ENCODE peak calls at places on chromosome 22, in eight cellular contexts. D, C, K, J, H, V, X and R are unnamed samples.

GRCh38 chr22:47209077-47209514 is 446.6 kb downstream of the TBC1D22A start:
- DNase-seq in D (no peak), C (no peak), K (no peak), J (peak), H (no peak), V (no peak), X (no peak), R (no peak)

GRCh38 chr22:49576241-49577141 is 251.2 kb downstream of the BRD1 start:
- DNase-seq in D (no peak), C (no peak), K (no peak), J (peak), H (no peak), V (no peak), X (no peak), R (no peak)

GRCh38 chr22:44192098-44192810 is 11.5 kb downstream of the PARVG start:
- DNase-seq in D (peak), C (no peak), K (peak), J (peak), H (no peak), V (peak), X (peak), R (peak)

GRCh38 chr22:45101828-45102227 is 61.9 kb upstream of the NUP50 start:
- DNase-seq in D (peak), C (peak), K (peak), J (peak), H (peak), V (peak), X (peak), R (no peak)

GRCh38 chr22:46065733-46066454 is 84.4 kb upstream of the PPARA start:
- DNase-seq in D (no peak), C (no peak), K (no peak), J (no peak), H (peak), V (no peak), X (no peak), R (no peak)

GRCh38 chr22:37674951-37675929 is at the start of gene LGALS1:
- DNase-seq in D (peak), C (no peak), K (peak), J (peak), H (peak), V (peak), X (peak), R (peak)

GRCh38 chr22:29073618-29074275 is 912 bp downstream of the KREMEN1 start:
- DNase-seq in D (peak), C (peak), K (peak), J (peak), H (peak), V (peak), X (no peak), R (no peak)

GRCh38 chr22:40076702-40077645 is 82.2 kb downstream of the FAM83F start:
- DNase-seq in D (no peak), C (no peak), K (peak), J (no peak), H (peak), V (peak), X (no peak), R (no peak)